ENCODE peak calls at places on chromosomes 13 and 19, in seven cellular contexts. One of them, this sample, is unnamed.

GRCh38 chr19:18208098-18208951 is 4.5 kb upstream of the RAB3A start:
- DNase-seq in activated CD4-positive, alpha-beta T cell treated with anti-CD3 and anti-CD28 coated beads, Interleukin-2, amount 10 ng/mL, durations not matched to agents 24 days and 14 days: peak
- DNase-seq in M059J: no peak
- DNase-seq in AML-193: peak
- DNase-seq in AG10803: peak
- DNase-seq in epithelial cell of prostate: no peak
- DNase-seq in NCI-H2081: no peak
- DNase-seq in this sample: peak

GRCh38 chr13:24353736-24354135 is 44.4 kb downstream of the C1QTNF9 start:
- DNase-seq in AML-193: no peak
- DNase-seq in NCI-H2081: no peak
- DNase-seq in AG10803: no peak
- DNase-seq in epithelial cell of prostate: peak
- DNase-seq in activated CD4-positive, alpha-beta T cell treated with anti-CD3 and anti-CD28 coated beads, Interleukin-2, amount 10 ng/mL, durations not matched to agents 24 days and 14 days: peak
- DNase-seq in M059J: no peak
- DNase-seq in this sample: no peak

GRCh38 chr19:40442328-40443130 is 1.6 kb downstream of the SERTAD3 start:
- DNase-seq in AML-193: no peak
- DNase-seq in NCI-H2081: peak
- DNase-seq in M059J: no peak
- DNase-seq in epithelial cell of prostate: no peak
- DNase-seq in AG10803: no peak
- DNase-seq in activated CD4-positive, alpha-beta T cell treated with anti-CD3 and anti-CD28 coated beads, Interleukin-2, amount 10 ng/mL, durations not matched to agents 24 days and 14 days: no peak
- DNase-seq in this sample: peak

GRCh38 chr19:44579663-44580365 is 33.5 kb upstream of the IGSF23 start:
- DNase-seq in epithelial cell of prostate: no peak
- DNase-seq in M059J: no peak
- DNase-seq in AG10803: no peak
- DNase-seq in AML-193: no peak
- DNase-seq in activated CD4-positive, alpha-beta T cell treated with anti-CD3 and anti-CD28 coated beads, Interleukin-2, amount 10 ng/mL, durations not matched to agents 24 days and 14 days: no peak
- DNase-seq in NCI-H2081: no peak
- DNase-seq in this sample: no peak

GRCh38 chr19:57377498-57378146 is 12.0 kb upstream of the ZNF548 start:
- DNase-seq in activated CD4-positive, alpha-beta T cell treated with anti-CD3 and anti-CD28 coated beads, Interleukin-2, amount 10 ng/mL, durations not matched to agents 24 days and 14 days: no peak
- DNase-seq in AML-193: no peak
- DNase-seq in epithelial cell of prostate: no peak
- DNase-seq in AG10803: no peak
- DNase-seq in M059J: no peak
- DNase-seq in NCI-H2081: no peak
- DNase-seq in this sample: no peak

GRCh38 chr19:10855879-10856522 is 7.8 kb downstream of the C19orf38 start:
- DNase-seq in NCI-H2081: no peak
- DNase-seq in AG10803: no peak
- DNase-seq in activated CD4-positive, alpha-beta T cell treated with anti-CD3 and anti-CD28 coated beads, Interleukin-2, amount 10 ng/mL, durations not matched to agents 24 days and 14 days: peak
- DNase-seq in M059J: no peak
- DNase-seq in AML-193: peak
- DNase-seq in epithelial cell of prostate: no peak
- DNase-seq in this sample: peak

GRCh38 chr19:10151521-10151920 is 31.8 kb upstream of the EIF3G start:
- DNase-seq in NCI-H2081: no peak
- DNase-seq in M059J: no peak
- DNase-seq in AG10803: no peak
- DNase-seq in epithelial cell of prostate: no peak
- DNase-seq in AML-193: no peak
- DNase-seq in activated CD4-positive, alpha-beta T cell treated with anti-CD3 and anti-CD28 coated beads, Interleukin-2, amount 10 ng/mL, durations not matched to agents 24 days and 14 days: no peak
- DNase-seq in this sample: no peak

GRCh38 chr19:7340959-7341837 is 7.5 kb upstream of the ARHGEF18 start:
- DNase-seq in NCI-H2081: peak
- DNase-seq in M059J: peak
- DNase-seq in activated CD4-positive, alpha-beta T cell treated with anti-CD3 and anti-CD28 coated beads, Interleukin-2, amount 10 ng/mL, durations not matched to agents 24 days and 14 days: peak
- DNase-seq in AG10803: peak
- DNase-seq in AML-193: peak
- DNase-seq in epithelial cell of prostate: peak
- DNase-seq in this sample: peak

GRCh38 chr13:53250272-53250875 is 221.8 kb downstream of the OLFM4 start:
- DNase-seq in AML-193: peak
- DNase-seq in M059J: peak
- DNase-seq in AG10803: peak
- DNase-seq in NCI-H2081: peak
- DNase-seq in epithelial cell of prostate: peak
- DNase-seq in activated CD4-positive, alpha-beta T cell treated with anti-CD3 and anti-CD28 coated beads, Interleukin-2, amount 10 ng/mL, durations not matched to agents 24 days and 14 days: peak
- DNase-seq in this sample: peak

GRCh38 chr13:30191491-30192100 is 115.8 kb downstream of the KATNAL1 start:
- DNase-seq in M059J: peak
- DNase-seq in epithelial cell of prostate: no peak
- DNase-seq in activated CD4-positive, alpha-beta T cell treated with anti-CD3 and anti-CD28 coated beads, Interleukin-2, amount 10 ng/mL, durations not matched to agents 24 days and 14 days: no peak
- DNase-seq in AML-193: no peak
- DNase-seq in AG10803: peak
- DNase-seq in NCI-H2081: no peak
- DNase-seq in this sample: peak

GRCh38 chr19:2243274-2244121 is 5.6 kb upstream of the AMH start:
- DNase-seq in AG10803: no peak
- DNase-seq in activated CD4-positive, alpha-beta T cell treated with anti-CD3 and anti-CD28 coated beads, Interleukin-2, amount 10 ng/mL, durations not matched to agents 24 days and 14 days: no peak
- DNase-seq in epithelial cell of prostate: no peak
- DNase-seq in M059J: no peak
- DNase-seq in NCI-H2081: no peak
- DNase-seq in AML-193: no peak
- DNase-seq in this sample: no peak

GRCh38 chr19:41244117-41244516 is 20.1 kb upstream of the HNRNPUL1 start:
- DNase-seq in M059J: no peak
- DNase-seq in NCI-H2081: no peak
- DNase-seq in epithelial cell of prostate: no peak
- DNase-seq in AML-193: no peak
- DNase-seq in AG10803: no peak
- DNase-seq in activated CD4-positive, alpha-beta T cell treated with anti-CD3 and anti-CD28 coated beads, Interleukin-2, amount 10 ng/mL, durations not matched to agents 24 days and 14 days: no peak
- DNase-seq in this sample: no peak

GRCh38 chr13:77448689-77449088 is 86.8 kb upstream of the SCEL start:
- DNase-seq in epithelial cell of prostate: no peak
- DNase-seq in NCI-H2081: no peak
- DNase-seq in M059J: no peak
- DNase-seq in AML-193: no peak
- DNase-seq in AG10803: no peak
- DNase-seq in activated CD4-positive, alpha-beta T cell treated with anti-CD3 and anti-CD28 coated beads, Interleukin-2, amount 10 ng/mL, durations not matched to agents 24 days and 14 days: no peak
- DNase-seq in this sample: no peak

GRCh38 chr19:8338835-8339234 is 4.2 kb downstream of the KANK3 start:
- DNase-seq in M059J: no peak
- DNase-seq in NCI-H2081: no peak
- DNase-seq in activated CD4-positive, alpha-beta T cell treated with anti-CD3 and anti-CD28 coated beads, Interleukin-2, amount 10 ng/mL, durations not matched to agents 24 days and 14 days: no peak
- DNase-seq in epithelial cell of prostate: no peak
- DNase-seq in AG10803: no peak
- DNase-seq in AML-193: no peak
- DNase-seq in this sample: no peak

GRCh38 chr19:10617409-10618121 is 7.8 kb upstream of the SLC44A2 start:
- DNase-seq in epithelial cell of prostate: peak
- DNase-seq in NCI-H2081: no peak
- DNase-seq in AG10803: peak
- DNase-seq in M059J: peak
- DNase-seq in AML-193: no peak
- DNase-seq in activated CD4-positive, alpha-beta T cell treated with anti-CD3 and anti-CD28 coated beads, Interleukin-2, amount 10 ng/mL, durations not matched to agents 24 days and 14 days: no peak
- DNase-seq in this sample: no peak

GRCh38 chr13:110408286-110408685 is 101.2 kb downstream of the COL4A2 start:
- DNase-seq in epithelial cell of prostate: no peak
- DNase-seq in NCI-H2081: no peak
- DNase-seq in activated CD4-positive, alpha-beta T cell treated with anti-CD3 and anti-CD28 coated beads, Interleukin-2, amount 10 ng/mL, durations not matched to agents 24 days and 14 days: no peak
- DNase-seq in M059J: peak
- DNase-seq in AG10803: no peak
- DNase-seq in AML-193: no peak
- DNase-seq in this sample: no peak

GRCh38 chr13:30396434-30397075 is 25.7 kb upstream of the UBE2L5 start:
- DNase-seq in AML-193: no peak
- DNase-seq in M059J: peak
- DNase-seq in epithelial cell of prostate: no peak
- DNase-seq in activated CD4-positive, alpha-beta T cell treated with anti-CD3 and anti-CD28 coated beads, Interleukin-2, amount 10 ng/mL, durations not matched to agents 24 days and 14 days: no peak
- DNase-seq in AG10803: no peak
- DNase-seq in NCI-H2081: no peak
- DNase-seq in this sample: no peak

GRCh38 chr19:50817941-50818858 is 5.4 kb downstream of the KLK1 start:
- DNase-seq in epithelial cell of prostate: no peak
- DNase-seq in AML-193: no peak
- DNase-seq in NCI-H2081: peak
- DNase-seq in M059J: no peak
- DNase-seq in activated CD4-positive, alpha-beta T cell treated with anti-CD3 and anti-CD28 coated beads, Interleukin-2, amount 10 ng/mL, durations not matched to agents 24 days and 14 days: peak
- DNase-seq in AG10803: no peak
- DNase-seq in this sample: peak

GRCh38 chr13:111515648-111516047 is 195.2 kb downstream of the TEX29 start:
- DNase-seq in AG10803: no peak
- DNase-seq in AML-193: no peak
- DNase-seq in epithelial cell of prostate: no peak
- DNase-seq in activated CD4-positive, alpha-beta T cell treated with anti-CD3 and anti-CD28 coated beads, Interleukin-2, amount 10 ng/mL, durations not matched to agents 24 days and 14 days: no peak
- DNase-seq in M059J: no peak
- DNase-seq in NCI-H2081: no peak
- DNase-seq in this sample: no peak

GRCh38 chr19:10766681-10767201 is 48.9 kb downstream of the DNM2 start:
- DNase-seq in epithelial cell of prostate: no peak
- DNase-seq in NCI-H2081: peak
- DNase-seq in activated CD4-positive, alpha-beta T cell treated with anti-CD3 and anti-CD28 coated beads, Interleukin-2, amount 10 ng/mL, durations not matched to agents 24 days and 14 days: no peak
- DNase-seq in AML-193: no peak
- DNase-seq in M059J: no peak
- DNase-seq in AG10803: peak
- DNase-seq in this sample: no peak

GRCh38 chr13:113595131-113595530 is 10.6 kb downstream of the TFDP1 start:
- DNase-seq in epithelial cell of prostate: no peak
- DNase-seq in NCI-H2081: no peak
- DNase-seq in activated CD4-positive, alpha-beta T cell treated with anti-CD3 and anti-CD28 coated beads, Interleukin-2, amount 10 ng/mL, durations not matched to agents 24 days and 14 days: no peak
- DNase-seq in AG10803: no peak
- DNase-seq in M059J: no peak
- DNase-seq in AML-193: no peak
- DNase-seq in this sample: no peak

GRCh38 chr19:40006273-40006691 is 9.4 kb downstream of the ZNF546 start:
- DNase-seq in AG10803: peak
- DNase-seq in NCI-H2081: no peak
- DNase-seq in epithelial cell of prostate: peak
- DNase-seq in M059J: peak
- DNase-seq in activated CD4-positive, alpha-beta T cell treated with anti-CD3 and anti-CD28 coated beads, Interleukin-2, amount 10 ng/mL, durations not matched to agents 24 days and 14 days: no peak
- DNase-seq in AML-193: no peak
- DNase-seq in this sample: no peak

GRCh38 chr13:26599403-26599802 is 41.9 kb downstream of the WASF3 start:
- DNase-seq in epithelial cell of prostate: no peak
- DNase-seq in NCI-H2081: no peak
- DNase-seq in M059J: no peak
- DNase-seq in AML-193: no peak
- DNase-seq in AG10803: no peak
- DNase-seq in activated CD4-positive, alpha-beta T cell treated with anti-CD3 and anti-CD28 coated beads, Interleukin-2, amount 10 ng/mL, durations not matched to agents 24 days and 14 days: peak
- DNase-seq in this sample: no peak

GRCh38 chr19:56155124-56155687 is 14.1 kb downstream of the ZNF444 start:
- DNase-seq in epithelial cell of prostate: no peak
- DNase-seq in M059J: no peak
- DNase-seq in AG10803: no peak
- DNase-seq in activated CD4-positive, alpha-beta T cell treated with anti-CD3 and anti-CD28 coated beads, Interleukin-2, amount 10 ng/mL, durations not matched to agents 24 days and 14 days: no peak
- DNase-seq in NCI-H2081: no peak
- DNase-seq in AML-193: no peak
- DNase-seq in this sample: no peak

GRCh38 chr13:24279706-24280105 is 29.7 kb upstream of the C1QTNF9 start:
- DNase-seq in activated CD4-positive, alpha-beta T cell treated with anti-CD3 and anti-CD28 coated beads, Interleukin-2, amount 10 ng/mL, durations not matched to agents 24 days and 14 days: no peak
- DNase-seq in M059J: no peak
- DNase-seq in AML-193: no peak
- DNase-seq in AG10803: no peak
- DNase-seq in NCI-H2081: no peak
- DNase-seq in epithelial cell of prostate: no peak
- DNase-seq in this sample: no peak

This sample was measured in GM12865.